ENCODE peak calls at places on chromosomes 16 and 17, in seven cellular contexts. H is activated naive CD4-positive, alpha-beta T cell; O is activated T-helper 1 cell treated with anti-CD3 and anti-CD28 coated beads, Interleukin-12 subunit alpha, Interleukin-12 subunit beta, Interleukin-2, Interleukin-4 antibody, amounts not matched to agents 30 ng/mL and 10 ng/mL and 1 ng/mL, durations not matched to agents 14 hours and 24 hours and 36 hours; M is upper lobe of right lung; I is GM23248; T is NCI-H460; Q is heart right ventricle. R is an unnamed sample.

GRCh38 chr16:22638393-22639206 is 127.9 kb downstream of the NPIPB5 start:
- DNase-seq in I (peak), T (no peak), H (no peak), Q (no peak), O (no peak), M (no peak), R (peak)

GRCh38 chr17:29592850-29593545 is at the start of gene ANKRD13B:
- DNase-seq in I (peak), Q (peak), H (no peak), T (no peak), O (no peak), M (peak), R (no peak)

GRCh38 chr16:89446136-89446974 is 44.0 kb downstream of the ANKRD11 start:
- DNase-seq in T (no peak), Q (no peak), I (no peak), O (no peak), H (no peak), M (peak), R (no peak)

GRCh38 chr16:15415411-15416070 is 18.8 kb upstream of the BMERB1 start:
- DNase-seq in M (no peak), T (peak), H (no peak), O (no peak), I (peak), Q (no peak), R (peak)

GRCh38 chr17:4969551-4970231 is 2.1 kb upstream of the SPAG7 start:
- DNase-seq in Q (no peak), I (peak), H (no peak), M (no peak), T (no peak), O (no peak), R (no peak)

GRCh38 chr17:64686705-64687104 is 24.6 kb upstream of the SMURF2 start:
- DNase-seq in O (no peak), H (no peak), I (no peak), Q (no peak), M (no peak), T (no peak), R (peak)

GRCh38 chr17:78774956-78775571 is 7.0 kb downstream of the CYTH1 start:
- DNase-seq in Q (no peak), M (no peak), H (no peak), T (no peak), O (peak), I (no peak), R (no peak)

GRCh38 chr17:49548506-49549310 is 27.0 kb upstream of the NXPH3 start:
- DNase-seq in T (no peak), M (peak), O (no peak), I (peak), H (no peak), Q (peak), R (no peak)

GRCh38 chr17:82204831-82205719 is 7.6 kb downstream of the CCDC57 start:
- DNase-seq in M (no peak), O (no peak), H (no peak), I (peak), T (no peak), Q (no peak), R (peak)

GRCh38 chr16:55021595-55022475 is 91.2 kb downstream of the IRX5 start:
- DNase-seq in T (peak), Q (no peak), O (no peak), H (no peak), I (peak), M (no peak), R (peak)

GRCh38 chr17:52157603-52158449 is 688 bp downstream of the CA10 start:
- DNase-seq in M (no peak), H (no peak), T (no peak), O (no peak), Q (no peak), I (no peak), R (no peak)

GRCh38 chr16:88685156-88686061 is 898 bp downstream of the SNAI3 start:
- DNase-seq in O (no peak), M (peak), T (no peak), Q (no peak), I (peak), H (peak), R (peak)

GRCh38 chr17:67573987-67574657 is 143.6 kb upstream of the NOL11 start:
- DNase-seq in H (no peak), Q (no peak), O (no peak), M (no peak), T (no peak), I (no peak), R (no peak)

GRCh38 chr16:30567991-30568638 is 3.4 kb downstream of the ZNF688 start:
- DNase-seq in O (peak), M (no peak), I (peak), H (no peak), Q (no peak), T (peak), R (peak)

GRCh38 chr17:18184143-18185007 is 747 bp downstream of the ALKBH5 start:
- DNase-seq in H (peak), M (peak), Q (peak), O (peak), I (peak), T (no peak), R (peak)

GRCh38 chr16:29820730-29821662 is 734 bp downstream of the MVP start:
- DNase-seq in H (no peak), T (no peak), O (no peak), M (peak), Q (no peak), I (peak), R (peak)

GRCh38 chr17:62948370-62948769 is 17.7 kb upstream of the TANC2 start:
- DNase-seq in Q (no peak), O (no peak), M (no peak), I (no peak), H (no peak), T (no peak), R (no peak)

GRCh38 chr17:65690626-65691310 is 129.3 kb upstream of the AXIN2 start:
- DNase-seq in H (no peak), M (no peak), T (no peak), O (no peak), I (no peak), Q (no peak), R (no peak)

GRCh38 chr16:84502581-84502980 is 1.9 kb downstream of the MEAK7 start:
- DNase-seq in Q (no peak), O (no peak), I (peak), H (no peak), T (no peak), M (peak), R (peak)

GRCh38 chr17:49783051-49783715 is 5.3 kb upstream of the KAT7 start:
- DNase-seq in M (no peak), O (no peak), Q (peak), T (no peak), H (no peak), I (no peak), R (peak)

GRCh38 chr16:35305476-35305875 is 1846.1 kb downstream of the TP53TG3F start:
- DNase-seq in Q (no peak), H (no peak), T (no peak), I (no peak), M (no peak), O (no peak), R (peak)

GRCh38 chr16:30585022-30585399 is 486 bp downstream of the ZNF785 start:
- DNase-seq in O (peak), M (no peak), T (no peak), Q (no peak), H (no peak), I (peak), R (peak)

GRCh38 chr17:49708515-49709161 is 874 bp upstream of the SLC35B1 start:
- DNase-seq in T (no peak), I (peak), Q (no peak), H (no peak), O (no peak), M (no peak), R (peak)

GRCh38 chr17:6714315-6714874 is 1.2 kb upstream of the SLC13A5 start:
- DNase-seq in T (no peak), I (no peak), M (no peak), H (no peak), Q (no peak), O (no peak), R (no peak)

GRCh38 chr17:49290690-49291326 is 60.2 kb upstream of the PHOSPHO1 start:
- DNase-seq in M (no peak), T (peak), O (no peak), I (peak), H (no peak), Q (no peak), R (peak)

GRCh38 chr17:72401883-72402726 is 281.3 kb downstream of the SOX9 start:
- DNase-seq in I (no peak), M (no peak), Q (no peak), T (no peak), H (no peak), O (no peak), R (no peak)

GRCh38 chr16:67841816-67842508 is at the start of gene THAP11:
- DNase-seq in M (peak), T (peak), Q (peak), I (peak), H (peak), O (peak), R (peak)

GRCh38 chr17:42655528-42655927 is 3.6 kb upstream of the TUBG2 start:
- DNase-seq in Q (no peak), I (peak), T (no peak), H (no peak), O (no peak), M (no peak), R (peak)

GRCh38 chr17:4854181-4854681 is 21.1 kb downstream of the MINK1 start:
- DNase-seq in O (no peak), H (no peak), T (no peak), Q (no peak), M (no peak), I (peak), R (no peak)

GRCh38 chr16:53886482-53887378 is 182.8 kb downstream of the FTO start:
- DNase-seq in T (no peak), H (no peak), M (no peak), Q (no peak), O (no peak), I (no peak), R (no peak)

GRCh38 chr17:34242553-34242952 is 12.5 kb upstream of the CCL2 start:
- DNase-seq in Q (no peak), I (no peak), T (no peak), M (no peak), O (no peak), H (no peak), R (no peak)

GRCh38 chr17:80146121-80147034 is 550 bp downstream of the EIF4A3 start:
- DNase-seq in M (no peak), Q (no peak), H (no peak), I (peak), T (no peak), O (peak), R (peak)

GRCh38 chr17:47621293-47622178 is 28.2 kb upstream of the KPNB1 start:
- DNase-seq in Q (peak), H (no peak), O (no peak), I (peak), T (peak), M (no peak), R (peak)

GRCh38 chr16:72927199-72928088 is 120.5 kb downstream of the ZFHX3 start:
- DNase-seq in I (peak), T (peak), O (no peak), M (peak), H (no peak), Q (no peak), R (peak)

GRCh38 chr16:49643429-49644142 is 212.3 kb downstream of the ZNF423 start:
- DNase-seq in M (no peak), O (no peak), T (no peak), H (no peak), Q (no peak), I (peak), R (peak)

GRCh38 chr17:77478899-77479298 is 338.1 kb downstream of the SEC14L1 start:
- DNase-seq in T (no peak), M (no peak), I (no peak), Q (no peak), O (no peak), H (no peak), R (no peak)

GRCh38 chr17:82023447-82024241 is 539 bp downstream of the LRRC45 start:
- DNase-seq in O (no peak), M (no peak), H (no peak), Q (no peak), I (peak), T (no peak), R (peak)

GRCh38 chr17:38564869-38565268 is 40.9 kb downstream of the SRCIN1 start:
- DNase-seq in M (no peak), T (no peak), Q (no peak), I (no peak), O (no peak), H (no peak), R (no peak)

GRCh38 chr17:1742371-1743093 is at the start of gene SERPINF2:
- DNase-seq in H (no peak), I (no peak), Q (no peak), T (no peak), O (no peak), M (peak), R (no peak)

GRCh38 chr16:85390511-85391174 is 222.5 kb upstream of the GSE1 start:
- DNase-seq in I (peak), M (peak), O (no peak), Q (peak), T (peak), H (no peak), R (peak)

R was measured in M059J.